ENCODE peak calls at places on chromosomes 3 and 15, in four cellular contexts. P is H54, R is adrenal gland, I is ovary. S is an unnamed sample.

GRCh38 chr15:99120050-99120777 is 15.3 kb downstream of the SYNM start:
- DNase-seq in I (peak), R (peak), P (no peak), S (no peak)

GRCh38 chr3:27454914-27455313 is 29.3 kb downstream of the SLC4A7 start:
- DNase-seq in R (no peak), I (no peak), P (no peak), S (no peak)

GRCh38 chr3:180961552-180961951 is 28.0 kb downstream of the DNAJC19 start:
- DNase-seq in P (no peak), R (no peak), I (no peak), S (no peak)

GRCh38 chr15:100008258-100008657 is 275.0 kb upstream of the LYSMD4 start:
- DNase-seq in I (no peak), P (no peak), R (no peak), S (no peak)

GRCh38 chr3:30408105-30408557 is 198.3 kb upstream of the TGFBR2 start:
- DNase-seq in R (no peak), P (no peak), I (no peak), S (no peak)

GRCh38 chr3:179016979-179017670 is 54.5 kb downstream of the ZMAT3 start:
- DNase-seq in P (no peak), R (no peak), I (no peak), S (no peak)

GRCh38 chr3:142802891-142803290 is 79.1 kb downstream of the TRPC1 start:
- DNase-seq in I (no peak), R (no peak), P (no peak), S (no peak)

GRCh38 chr15:64525828-64526530 is 65.6 kb downstream of the ZNF609 start:
- DNase-seq in R (no peak), I (no peak), P (no peak), S (no peak)

GRCh38 chr3:65030847-65031463 is 343.2 kb upstream of the ADAMTS9 start:
- DNase-seq in I (no peak), R (no peak), P (no peak), S (peak)

GRCh38 chr3:94607778-94608177 is 544.9 kb downstream of the NSUN3 start:
- DNase-seq in R (no peak), I (no peak), P (no peak), S (no peak)

GRCh38 chr15:83318861-83319415 is 34.5 kb upstream of the BNC1 start:
- DNase-seq in I (no peak), P (no peak), R (no peak), S (no peak)

GRCh38 chr3:33940736-33941135 is 142.3 kb downstream of the PDCD6IP start:
- DNase-seq in R (no peak), I (no peak), P (no peak), S (no peak)

GRCh38 chr3:188021502-188022040 is 132.4 kb upstream of the LPP start:
- DNase-seq in R (no peak), P (no peak), I (no peak), S (no peak)

GRCh38 chr3:39142067-39142466 is 11.3 kb downstream of the CSRNP1 start:
- DNase-seq in I (no peak), R (peak), P (no peak), S (no peak)

GRCh38 chr3:129829640-129830039 is 63.9 kb downstream of the TMCC1 start:
- DNase-seq in P (peak), R (peak), I (no peak), S (peak)

GRCh38 chr3:122694966-122695365 is 14.3 kb downstream of the PARP14 start:
- DNase-seq in I (no peak), R (no peak), P (no peak), S (no peak)

GRCh38 chr3:59286791-59287531 is 237.1 kb upstream of the CFAP20DC start:
- DNase-seq in P (no peak), I (no peak), R (peak), S (peak)

GRCh38 chr3:129587061-129587460 is 19.4 kb downstream of the PLXND1 start:
- DNase-seq in R (peak), P (no peak), I (no peak), S (no peak)

GRCh38 chr3:156892701-156893100 is 66.5 kb downstream of the LEKR1 start:
- DNase-seq in R (no peak), I (no peak), P (peak), S (no peak)

GRCh38 chr3:9211155-9211950 is 38.1 kb downstream of the SRGAP3 start:
- DNase-seq in R (no peak), I (no peak), P (no peak), S (no peak)

GRCh38 chr15:60004019-60004845 is at the start of gene FOXB1:
- DNase-seq in R (no peak), P (no peak), I (no peak), S (no peak)

GRCh38 chr3:148790841-148791240 is 36.8 kb upstream of the CPB1 start:
- DNase-seq in R (no peak), I (no peak), P (no peak), S (no peak)

GRCh38 chr3:183287301-183287971 is 34.4 kb downstream of the B3GNT5 start:
- DNase-seq in I (no peak), R (peak), P (no peak), S (peak)

GRCh38 chr15:77602800-77603199 is 29.9 kb downstream of the LINGO1 start:
- DNase-seq in I (no peak), R (no peak), P (no peak), S (no peak)

GRCh38 chr3:15851735-15852134 is 54.0 kb upstream of the ANKRD28 start:
- DNase-seq in R (no peak), I (no peak), P (no peak), S (no peak)

GRCh38 chr3:50238549-50239026 is 2.6 kb downstream of the GNAI2 start:
- DNase-seq in P (peak), I (peak), R (peak), S (peak)

GRCh38 chr15:44246521-44247268 is 41.8 kb upstream of the GOLM2 start:
- DNase-seq in I (no peak), P (no peak), R (no peak), S (no peak)

GRCh38 chr3:151394611-151395010 is 10.1 kb upstream of the P2RY12 start:
- DNase-seq in I (no peak), R (no peak), P (no peak), S (no peak)

GRCh38 chr3:187286467-187287059 is 5.0 kb downstream of the MASP1 start:
- DNase-seq in P (no peak), R (peak), I (no peak), S (no peak)

GRCh38 chr15:31400222-31400927 is 73.7 kb downstream of the KLF13 start:
- DNase-seq in I (no peak), P (no peak), R (no peak), S (no peak)

GRCh38 chr15:25508369-25509002 is 69.7 kb upstream of the UBE3A start:
- DNase-seq in R (no peak), I (no peak), P (no peak), S (peak)

GRCh38 chr3:110413807-110414748 is 657.5 kb upstream of the NECTIN3 start:
- DNase-seq in R (no peak), P (no peak), I (no peak), S (no peak)

GRCh38 chr15:76393614-76394013 is 57.0 kb downstream of the ISL2 start:
- DNase-seq in R (no peak), I (no peak), P (no peak), S (no peak)

DNA sequence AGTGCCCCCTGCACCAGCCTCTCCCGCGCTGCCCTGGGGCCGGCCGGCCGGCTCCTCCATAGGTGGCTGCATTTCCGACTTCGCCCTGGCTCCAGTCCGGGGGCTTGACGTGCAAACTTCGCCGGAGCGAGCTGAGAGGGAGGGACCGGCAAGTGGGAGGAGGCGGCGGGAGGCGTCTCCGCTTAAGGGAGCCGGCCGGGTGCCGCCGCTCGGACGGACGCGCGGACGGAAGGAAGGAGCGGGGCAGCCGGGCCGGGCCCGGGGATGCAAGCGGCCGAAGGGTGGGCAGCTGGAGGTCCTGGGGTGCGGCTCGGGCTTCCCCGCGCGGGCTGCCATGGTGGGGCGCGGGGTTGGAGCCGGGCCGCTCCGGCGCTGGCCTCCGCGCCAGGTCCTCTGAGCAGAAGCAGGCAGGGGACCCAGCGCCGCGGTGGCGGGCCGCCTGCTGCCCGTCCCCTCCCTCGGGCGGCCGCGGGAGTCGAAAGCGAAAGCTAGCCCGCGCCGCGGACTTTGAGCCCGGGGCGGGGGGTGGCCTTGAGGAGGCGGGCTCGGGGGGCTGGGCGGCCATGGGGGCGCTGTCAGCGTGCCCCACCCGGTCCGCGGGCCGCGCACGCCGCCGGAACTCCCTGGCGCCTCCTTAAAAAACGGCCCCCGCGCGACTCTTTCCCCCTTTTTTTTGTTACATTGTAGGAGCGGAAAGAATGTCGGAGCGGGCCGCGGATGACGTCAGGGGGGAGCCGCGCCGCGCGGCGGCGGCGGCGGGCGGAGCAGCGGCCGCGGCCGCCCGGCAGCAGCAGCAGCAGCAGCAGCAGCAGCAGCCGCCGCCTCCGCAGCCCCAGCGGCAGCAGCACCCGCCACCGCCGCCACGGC is at the start of gene SCAANT1:
- DNase-seq in I (peak), R (peak), P (peak), S (peak)
- TF ChIP-seq POLR2A in I (peak), R (peak), P (peak), S (peak)

DNA sequence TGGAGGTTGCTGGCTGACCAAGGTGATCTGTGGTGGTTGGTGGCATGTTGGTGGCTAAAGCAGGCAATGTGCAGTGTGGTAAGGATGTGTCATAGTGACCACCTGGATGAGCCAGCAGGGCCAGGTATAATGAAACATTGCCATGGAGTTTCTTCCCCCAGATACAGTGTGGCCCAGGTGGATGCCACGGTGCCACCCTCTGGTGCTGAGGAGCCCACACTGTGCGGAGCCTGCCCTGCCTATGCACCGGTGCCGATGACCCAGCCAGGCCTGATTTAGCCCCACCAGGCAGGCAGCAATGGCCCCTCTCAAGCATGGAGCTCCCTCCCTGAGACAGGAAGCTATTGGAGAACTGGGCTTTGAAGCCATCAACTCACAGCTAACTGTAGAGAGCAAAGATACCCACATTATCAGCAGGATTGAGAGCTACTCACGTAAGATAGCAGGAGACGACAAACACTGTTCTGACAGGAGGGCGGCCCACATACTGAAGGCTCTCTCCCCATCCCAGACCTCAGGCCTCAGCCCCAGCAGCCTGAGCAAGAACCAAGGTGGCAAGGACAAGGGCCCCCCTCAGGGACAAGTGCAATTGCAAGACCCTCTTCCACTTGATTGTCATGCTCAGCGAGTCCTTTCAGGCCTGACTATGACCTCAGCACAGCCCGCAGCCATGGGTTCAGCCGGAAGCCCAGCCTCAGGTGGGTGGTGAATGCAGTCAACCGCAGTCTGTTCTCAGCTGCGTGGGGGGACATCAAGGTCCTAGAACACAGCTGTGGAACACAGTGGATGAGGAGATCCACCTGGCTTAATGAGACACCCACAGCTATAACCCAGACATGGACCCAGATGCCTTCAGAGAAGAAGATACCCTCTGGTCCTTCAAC is 82.8 kb upstream of the CDV3 start:
- DNase-seq in R (no peak), I (no peak), P (no peak), S (no peak)
- TF ChIP-seq POLR2A in R (no peak), I (no peak), P (no peak), S (no peak)

DNA sequence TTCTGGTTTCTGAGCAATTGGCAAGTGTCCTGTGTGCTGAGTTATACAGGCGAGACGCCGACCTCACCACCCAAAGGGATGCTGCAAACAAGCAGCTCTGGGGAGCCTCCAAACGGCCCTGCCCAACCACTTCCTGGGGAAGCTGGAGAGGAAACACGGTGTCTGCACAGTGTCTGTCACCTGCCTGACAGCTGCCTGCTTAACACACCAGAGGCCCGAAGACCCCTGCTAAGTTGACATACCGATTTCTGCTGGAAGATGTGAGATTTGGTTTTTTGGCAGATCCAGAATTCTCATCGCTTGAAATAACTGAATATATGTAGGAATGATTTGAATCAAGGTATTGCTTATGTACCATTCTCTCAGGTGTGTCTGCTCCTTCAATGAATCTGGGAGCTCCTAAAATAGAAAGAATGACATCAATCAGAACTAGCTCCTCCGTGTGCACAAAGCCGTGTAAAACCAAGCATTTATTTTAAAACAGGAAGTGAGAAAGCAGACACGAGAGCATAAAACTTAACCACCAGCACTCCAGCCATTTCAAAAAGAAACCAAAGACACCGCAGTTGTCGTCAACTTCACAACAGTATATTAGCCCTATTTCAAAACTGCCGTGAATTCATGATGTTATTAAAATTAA is 27.2 kb downstream of the LRRC2 start:
- DNase-seq in R (peak), I (no peak), P (peak), S (no peak)
- TF ChIP-seq POLR2A in R (no peak), I (no peak), P (no peak), S (no peak)

DNA sequence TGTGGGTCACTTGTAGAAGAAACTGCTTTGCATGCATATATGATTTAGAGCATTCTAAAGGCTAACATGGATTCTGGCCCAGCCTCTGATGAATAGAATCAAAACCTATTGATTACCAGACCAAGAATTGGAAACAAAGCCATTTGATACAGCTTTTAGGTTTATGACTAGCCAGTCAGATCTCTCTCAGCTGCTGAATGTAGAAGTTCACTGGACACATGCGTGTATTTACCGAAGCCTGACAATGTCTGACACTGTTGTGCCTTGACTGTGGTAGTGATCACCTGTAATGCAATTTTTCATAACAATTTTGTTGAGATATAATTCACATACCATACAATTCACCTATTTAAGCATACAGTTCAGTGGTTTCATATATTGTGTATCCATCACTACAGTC is 122.0 kb downstream of the FNDC3B start:
- DNase-seq in R (no peak), I (no peak), P (no peak), S (no peak)
- TF ChIP-seq POLR2A in R (no peak), I (no peak), P (no peak), S (no peak)

GRCh38 chr15:68298882-68299381 is 21.4 kb downstream of the FEM1B start:
- DNase-seq in I (no peak), R (no peak), P (no peak), S (peak)
- TF ChIP-seq POLR2A in I (no peak), R (no peak), P (no peak), S (no peak)

GRCh38 chr3:118991775-118992174 is 42.9 kb downstream of the IGSF11 start:
- DNase-seq in R (peak), P (no peak), I (no peak), S (no peak)
- TF ChIP-seq POLR2A in R (no peak), P (no peak), I (no peak), S (no peak)

GRCh38 chr3:71545330-71545729 is 38.2 kb downstream of the FOXP1 start:
- DNase-seq in P (no peak), I (no peak), R (no peak), S (no peak)

GRCh38 chr3:71543371-71544016 is 40.0 kb downstream of the FOXP1 start:
- DNase-seq in I (no peak), R (no peak), P (no peak), S (no peak)

GRCh38 chr3:71541313-71541712 is 42.2 kb downstream of the FOXP1 start:
- DNase-seq in P (no peak), I (no peak), R (no peak), S (no peak)

GRCh38 chr3:71546781-71547180 is 36.7 kb downstream of the FOXP1 start:
- DNase-seq in I (no peak), P (no peak), R (no peak), S (no peak)

DNA sequence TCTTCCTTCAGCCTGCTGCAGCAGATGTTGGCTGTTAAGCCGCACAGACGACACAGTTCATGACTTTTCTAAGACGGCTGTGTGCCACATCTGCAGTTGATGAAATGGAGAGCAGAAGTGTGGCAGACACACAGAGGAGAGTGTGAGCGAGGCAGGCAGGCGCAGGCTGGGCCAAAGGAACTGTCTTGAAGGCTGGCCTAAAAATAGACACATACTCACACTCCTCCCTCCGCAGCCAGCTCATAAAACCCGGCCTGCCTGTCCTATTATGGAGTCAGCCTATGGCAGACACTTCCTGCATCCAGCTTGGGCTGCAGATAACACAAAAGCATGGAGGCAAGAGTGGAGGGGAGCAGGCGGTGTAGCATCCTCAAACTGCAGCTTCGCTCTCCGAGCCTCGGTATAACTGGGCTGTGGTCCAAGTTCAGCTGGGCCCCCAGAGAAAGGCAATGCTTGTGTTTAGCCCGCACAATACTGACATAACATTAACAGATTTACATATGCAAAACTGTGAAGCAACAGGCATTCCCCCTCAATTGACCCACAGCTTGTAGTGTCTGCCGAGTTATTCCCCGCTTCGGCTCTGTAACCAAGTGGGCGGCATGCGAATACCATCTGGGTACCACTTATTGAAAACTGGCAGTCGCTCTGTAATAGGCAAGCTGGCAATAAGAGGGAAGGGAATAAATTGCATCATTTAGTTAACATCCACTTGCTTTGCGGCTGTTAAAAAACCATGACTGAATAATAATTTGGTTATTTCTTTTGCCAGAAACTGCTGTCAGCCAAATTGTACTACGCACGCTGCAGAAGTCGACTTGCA is 40.8 kb downstream of the FOXP1 start:
- DNase-seq in P (peak), R (peak), I (peak), S (peak)
- TF ChIP-seq POLR2A in P (peak), R (no peak), I (no peak), S (no peak)

GRCh38 chr3:10870296-10870695 is 54.3 kb downstream of the SLC6A11 start:
- DNase-seq in P (no peak), R (no peak), I (no peak), S (no peak)

GRCh38 chr3:10869460-10869859 is 53.4 kb downstream of the SLC6A11 start:
- DNase-seq in P (no peak), R (no peak), I (no peak), S (no peak)

DNA sequence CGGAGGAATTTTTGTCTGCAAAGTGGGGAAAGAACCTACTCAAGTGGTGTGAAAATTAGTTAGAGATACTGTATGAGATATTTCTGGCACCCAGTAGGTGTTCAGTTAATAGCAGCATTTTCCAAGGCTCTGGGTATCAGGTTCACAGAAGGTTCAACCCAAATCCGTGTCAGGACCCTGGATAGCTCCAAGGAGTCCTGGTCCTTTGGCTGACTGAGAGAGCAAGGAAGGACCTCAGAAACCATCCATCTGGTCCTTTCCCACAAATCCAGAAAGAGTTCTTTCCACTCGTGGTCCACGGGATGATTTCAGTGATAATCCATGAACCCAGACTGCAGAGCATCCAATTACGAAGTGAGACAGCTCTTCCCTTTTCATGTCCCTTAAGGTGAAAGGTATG is 51.4 kb downstream of the SLC6A11 start:
- DNase-seq in R (no peak), I (no peak), P (peak), S (peak)
- TF ChIP-seq POLR2A in R (no peak), I (no peak), P (no peak), S (no peak)